ENCODE peak calls at places on chromosomes 13 and 19, in five cellular contexts. I is CD8-positive, alpha-beta T cell; F is right lobe of liver; S is HCT116; G is GM23338. E is an unnamed sample.

GRCh38 chr19:31054430-31054829 is 294.8 kb downstream of the TSHZ3 start:
- DNase-seq in I (no peak), F (no peak), S (no peak), G (peak), E (no peak)

GRCh38 chr13:42168497-42168896 is 103.5 kb upstream of the AKAP11 start:
- DNase-seq in I (no peak), F (no peak), S (no peak), G (no peak), E (no peak)

GRCh38 chr13:97757807-97758206 is 195.7 kb upstream of the IPO5 start:
- DNase-seq in I (no peak), F (no peak), S (no peak), G (no peak), E (no peak)

GRCh38 chr13:113077953-113078894 is 27.4 kb upstream of the F7 start:
- DNase-seq in I (no peak), F (no peak), S (no peak), G (no peak), E (no peak)

GRCh38 chr19:1469936-1470863 is 8.8 kb downstream of the C19orf25 start:
- DNase-seq in I (peak), F (no peak), S (peak), G (peak), E (no peak)

GRCh38 chr13:86446311-86446710 is 647.1 kb upstream of the SLITRK6 start:
- DNase-seq in I (no peak), F (no peak), S (no peak), G (peak), E (no peak)

GRCh38 chr13:46992383-46992952 is 95.6 kb upstream of the HTR2A start:
- DNase-seq in I (no peak), F (no peak), S (peak), G (peak), E (no peak)

GRCh38 chr13:35283856-35284255 is 192.6 kb downstream of the MAB21L1 start:
- DNase-seq in I (no peak), F (no peak), S (no peak), G (no peak), E (no peak)

GRCh38 chr13:78742659-78743058 is 83.7 kb upstream of the OBI1 start:
- DNase-seq in I (no peak), F (no peak), S (no peak), G (peak), E (no peak)

GRCh38 chr19:46206176-46206575 is 23.4 kb upstream of the IGFL1 start:
- DNase-seq in I (no peak), F (no peak), S (no peak), G (no peak), E (no peak)

GRCh38 chr13:79385694-79386093 is 20.4 kb downstream of the RBM26 start:
- DNase-seq in I (no peak), F (no peak), S (no peak), G (no peak), E (no peak)

GRCh38 chr13:34678154-34678553 is 263.9 kb upstream of the NBEA start:
- DNase-seq in I (no peak), F (no peak), S (no peak), G (no peak), E (no peak)

GRCh38 chr13:76848596-76848995 is 37.6 kb downstream of the KCTD12 start:
- DNase-seq in I (no peak), F (no peak), S (no peak), G (no peak), E (no peak)

GRCh38 chr19:41193420-41194156 is 569 bp downstream of the CYP2S1 start:
- DNase-seq in I (no peak), F (no peak), S (no peak), G (peak), E (no peak)

GRCh38 chr13:111661052-111661451 is 340.6 kb downstream of the TEX29 start:
- DNase-seq in I (no peak), F (no peak), S (no peak), G (no peak), E (no peak)

GRCh38 chr19:47494211-47494547 is 10.2 kb upstream of the KPTN start:
- DNase-seq in I (no peak), F (no peak), S (no peak), G (no peak), E (no peak)

DNA sequence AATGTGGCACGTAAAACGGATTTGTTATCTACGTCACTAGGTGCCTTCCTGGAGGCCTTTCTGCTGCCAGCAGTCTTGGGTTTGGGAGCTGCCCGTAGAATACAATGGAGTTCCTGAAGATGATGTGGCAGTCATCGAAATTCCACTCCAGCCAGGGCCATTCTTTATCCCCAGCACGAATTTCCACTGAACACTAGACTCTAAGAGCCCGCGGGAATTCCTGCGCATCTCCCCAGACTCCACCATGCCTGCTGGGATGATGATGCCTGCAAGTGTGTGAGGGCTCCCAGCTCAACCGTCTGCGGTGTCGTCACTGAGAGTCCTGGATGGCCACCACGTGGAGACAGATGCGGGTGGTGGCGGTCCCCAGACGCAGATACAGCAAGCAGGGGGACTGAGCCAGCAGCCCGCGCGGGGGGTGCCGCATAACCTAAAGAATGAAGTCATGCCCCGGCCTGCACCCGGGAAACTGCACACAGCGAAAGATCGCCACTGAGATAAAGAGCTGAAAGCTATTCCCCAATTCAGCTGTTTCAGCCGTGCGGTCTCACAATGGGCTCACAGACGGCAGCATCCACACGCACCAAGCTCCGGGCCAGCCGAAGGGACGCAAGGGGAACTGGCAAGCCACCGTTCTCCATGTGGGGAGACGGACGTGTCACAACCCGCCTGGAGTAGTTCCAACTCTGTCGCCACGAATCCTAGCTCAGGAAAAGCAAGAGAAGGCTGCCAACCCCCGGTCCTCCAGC is 41.1 kb downstream of the COL4A1 start:
- DNase-seq in I (no peak), F (no peak), S (no peak), G (no peak), E (no peak)
- H3K4me3 ChIP-seq in I (no peak), F (no peak), S (no peak), G (no peak), E (no peak)

GRCh38 chr19:3769494-3769893 is 2.5 kb downstream of the RAX2 start:
- DNase-seq in I (no peak), F (no peak), S (no peak), G (no peak), E (no peak)
- TF ChIP-seq CTCF in I (no peak), F (no peak), S (no peak), G (peak), E (no peak)

DNA sequence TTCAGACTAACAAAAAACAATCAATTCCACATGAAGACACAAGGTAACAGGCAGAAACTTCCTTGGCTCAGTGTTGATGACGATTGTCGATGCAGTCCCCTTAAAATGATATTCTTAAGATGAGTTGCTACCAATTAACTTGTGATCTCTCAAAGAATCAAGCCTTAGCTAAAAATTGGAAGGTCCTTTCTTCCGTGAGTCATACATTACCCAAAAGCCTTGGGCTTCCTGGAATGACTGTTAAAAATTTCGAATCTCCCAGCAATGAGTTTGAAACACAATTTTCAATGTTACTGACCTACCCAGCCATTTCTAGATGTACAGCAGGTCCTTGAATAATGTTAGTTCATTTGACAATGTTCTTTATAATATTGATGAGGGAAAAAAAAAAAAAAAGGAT is 28.0 kb upstream of the RB1 start:
- DNase-seq in I (no peak), F (no peak), S (no peak), G (no peak), E (no peak)
- H3K4me3 ChIP-seq in I (no peak), F (no peak), S (no peak), G (no peak), E (no peak)

GRCh38 chr13:66969291-66969690 is 260.8 kb downstream of the PCDH9 start:
- DNase-seq in I (no peak), F (no peak), S (no peak), G (no peak), E (no peak)

GRCh38 chr13:66974889-66975288 is 255.2 kb downstream of the PCDH9 start:
- DNase-seq in I (no peak), F (no peak), S (no peak), G (no peak), E (no peak)

GRCh38 chr13:66977156-66977555 is 253.0 kb downstream of the PCDH9 start:
- DNase-seq in I (no peak), F (no peak), S (no peak), G (no peak), E (no peak)

GRCh38 chr13:66972659-66973058 is 257.5 kb downstream of the PCDH9 start:
- DNase-seq in I (no peak), F (no peak), S (no peak), G (no peak), E (no peak)

GRCh38 chr13:66974174-66974573 is 256.0 kb downstream of the PCDH9 start:
- DNase-seq in I (no peak), F (no peak), S (no peak), G (peak), E (no peak)
- TF ChIP-seq CTCF in I (no peak), F (no peak), S (no peak), G (no peak), E (no peak)

DNA sequence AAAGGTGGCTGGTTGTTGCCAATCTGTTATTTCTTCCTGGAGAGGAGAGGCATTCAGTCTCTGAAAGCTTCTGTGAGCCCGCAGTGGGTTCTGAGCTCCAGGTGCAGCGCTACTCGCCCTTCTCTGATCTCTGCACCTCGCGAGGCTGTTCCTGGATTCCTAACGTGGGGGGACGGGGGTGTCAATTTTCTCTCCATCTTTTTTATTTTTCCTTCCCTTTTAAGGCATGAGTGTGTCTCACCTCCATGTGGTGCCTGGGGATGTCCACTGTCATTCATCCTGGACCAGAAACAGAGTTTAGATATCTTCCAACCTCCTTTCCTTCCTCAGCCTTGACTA is 626 bp downstream of the ZNF233 start:
- DNase-seq in I (no peak), F (no peak), S (no peak), G (peak), E (no peak)
- H3K4me3 ChIP-seq in I (no peak), F (no peak), S (no peak), G (peak), E (peak)